ENCODE peak calls at places on chromosomes 7 and 10, in four cellular contexts. One of them, this sample, is unnamed.
A peak's percentile ranks its signal among the peaks of the same experiment; 100 is the strongest.

GRCh38 chr10:59895629-59896116 is 10.7 kb downstream of the CCDC6 start:
- DNase-seq in H1: no peak
- DNase-seq in A549: no peak
- DNase-seq in K562: peak; percentile 57
- DNase-seq in this sample: no peak

GRCh38 chr10:119817991-119818888 is 54.4 kb downstream of the MCMBP start:
- DNase-seq in A549: no peak
- DNase-seq in K562: no peak
- DNase-seq in H1: peak; percentile 95
- DNase-seq in this sample: no peak

GRCh38 chr10:122462533-122463465 is 1.4 kb downstream of the HTRA1 start:
- DNase-seq in H1: no peak
- DNase-seq in A549: no peak
- DNase-seq in K562: no peak
- DNase-seq in this sample: no peak

GRCh38 chr10:133235265-133235664 is 2.4 kb upstream of the VENTX start:
- DNase-seq in A549: no peak
- DNase-seq in H1: no peak
- DNase-seq in K562: peak; percentile 67
- DNase-seq in this sample: no peak

GRCh38 chr10:114399576-114399975 is 4.7 kb downstream of the AFAP1L2 start:
- DNase-seq in H1: no peak
- DNase-seq in A549: no peak
- DNase-seq in K562: no peak
- DNase-seq in this sample: no peak

GRCh38 chr7:99563650-99564049 is 5.2 kb downstream of the ZNF655 start:
- DNase-seq in A549: peak; percentile 72
- DNase-seq in H1: no peak
- DNase-seq in K562: no peak
- DNase-seq in this sample: no peak

GRCh38 chr7:44534501-44534900 is 6.6 kb downstream of the NPC1L1 start:
- DNase-seq in A549: peak; percentile 56
- DNase-seq in K562: peak; percentile 85
- DNase-seq in H1: peak; percentile 39
- DNase-seq in this sample: no peak

GRCh38 chr10:6748981-6749630 is 169.0 kb upstream of the PRKCQ start:
- DNase-seq in A549: no peak
- DNase-seq in H1: no peak
- DNase-seq in K562: no peak
- DNase-seq in this sample: no peak

GRCh38 chr10:91077549-91078017 is 142.9 kb upstream of the PCGF5 start:
- DNase-seq in H1: no peak
- DNase-seq in K562: no peak
- DNase-seq in A549: no peak
- DNase-seq in this sample: no peak

GRCh38 chr7:146249272-146249671 is 132.7 kb downstream of the CNTNAP2 start:
- DNase-seq in K562: no peak
- DNase-seq in A549: no peak
- DNase-seq in H1: no peak
- DNase-seq in this sample: no peak

GRCh38 chr7:158097511-158098124 is 490.0 kb downstream of the PTPRN2 start:
- DNase-seq in H1: no peak
- DNase-seq in K562: no peak
- DNase-seq in A549: no peak
- DNase-seq in this sample: no peak

GRCh38 chr7:29431686-29432085 is 131.9 kb upstream of the PRR15 start:
- DNase-seq in K562: no peak
- DNase-seq in A549: no peak
- DNase-seq in H1: no peak
- DNase-seq in this sample: no peak

GRCh38 chr10:79166312-79166721 is 97.6 kb downstream of the ZMIZ1 start:
- DNase-seq in A549: no peak
- DNase-seq in K562: no peak
- DNase-seq in H1: no peak
- DNase-seq in this sample: no peak

GRCh38 chr10:62482581-62482980 is 108.4 kb downstream of the ZNF365 start:
- DNase-seq in K562: no peak
- DNase-seq in H1: no peak
- DNase-seq in A549: no peak
- DNase-seq in this sample: no peak

GRCh38 chr7:22587322-22587721 is 87.3 kb upstream of the STEAP1B start:
- DNase-seq in K562: no peak
- DNase-seq in A549: no peak
- DNase-seq in H1: no peak
- DNase-seq in this sample: no peak

GRCh38 chr7:119482209-119482608 is 790.8 kb upstream of the KCND2 start:
- DNase-seq in A549: peak; percentile 36
- DNase-seq in K562: peak; percentile 32
- DNase-seq in H1: peak; percentile 47
- DNase-seq in this sample: peak; percentile 12

GRCh38 chr10:92990615-92991014 is 70.0 kb upstream of the CYP26C1 start:
- DNase-seq in K562: peak; percentile 63
- DNase-seq in H1: no peak
- DNase-seq in A549: no peak
- DNase-seq in this sample: no peak

GRCh38 chr7:10593080-10593479 is 380.6 kb upstream of the PHF14 start:
- DNase-seq in K562: no peak
- DNase-seq in A549: no peak
- DNase-seq in H1: no peak
- DNase-seq in this sample: no peak

GRCh38 chr7:44955733-44956132 is 23.1 kb downstream of the MYO1G start:
- DNase-seq in A549: no peak
- DNase-seq in K562: peak; percentile 80
- DNase-seq in H1: no peak
- DNase-seq in this sample: no peak

GRCh38 chr10:119243478-119243877 is 36.1 kb downstream of the GRK5 start:
- DNase-seq in K562: no peak
- DNase-seq in A549: no peak
- DNase-seq in H1: no peak
- DNase-seq in this sample: no peak

DNA sequence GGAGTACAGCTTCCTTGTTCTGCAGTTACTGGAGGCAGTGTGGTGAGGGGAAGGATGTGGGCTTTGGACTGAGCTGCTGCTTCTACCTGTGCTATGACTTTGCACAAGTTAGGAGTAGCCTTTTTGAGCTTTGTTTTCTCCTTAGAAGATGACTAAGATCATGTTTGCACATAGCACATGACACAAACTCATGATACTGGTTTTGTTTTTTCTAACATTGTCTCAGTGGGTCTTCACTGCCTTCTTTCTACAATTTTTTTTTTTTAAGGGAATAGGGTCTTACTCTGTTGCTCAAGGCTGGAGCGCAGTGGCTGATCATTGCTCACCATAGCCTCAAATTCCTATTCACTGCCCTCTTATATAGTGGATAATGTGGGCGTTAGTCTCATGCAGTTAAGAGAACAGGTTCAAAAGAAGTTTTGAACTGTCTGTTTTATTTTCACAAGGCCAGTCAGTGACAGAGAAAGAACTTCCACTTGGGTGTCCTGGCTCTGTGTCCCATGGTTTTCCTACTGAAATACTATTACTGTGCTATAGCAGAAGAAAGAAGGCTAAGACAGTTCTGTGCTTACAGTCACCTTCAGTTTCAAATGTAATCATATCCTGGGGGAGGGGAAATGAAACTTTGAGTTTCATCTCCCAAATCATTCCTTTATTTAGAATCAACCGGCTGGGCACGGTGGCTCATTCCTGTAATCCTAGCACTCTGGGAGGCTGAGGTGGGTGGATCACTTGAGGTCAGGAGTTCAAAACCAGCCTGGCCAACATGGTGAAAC is 72.0 kb downstream of the KAT6B start:
- DNase-seq in H1: no peak
- DNase-seq in A549: peak; percentile 36
- DNase-seq in K562: no peak
- DNase-seq in this sample: peak; percentile 67
- TF ChIP-seq KDM1A in H1: no peak
- TF ChIP-seq KDM1A in A549: no peak
- TF ChIP-seq KDM1A in K562: no peak
- TF ChIP-seq KDM1A in this sample: no peak

DNA sequence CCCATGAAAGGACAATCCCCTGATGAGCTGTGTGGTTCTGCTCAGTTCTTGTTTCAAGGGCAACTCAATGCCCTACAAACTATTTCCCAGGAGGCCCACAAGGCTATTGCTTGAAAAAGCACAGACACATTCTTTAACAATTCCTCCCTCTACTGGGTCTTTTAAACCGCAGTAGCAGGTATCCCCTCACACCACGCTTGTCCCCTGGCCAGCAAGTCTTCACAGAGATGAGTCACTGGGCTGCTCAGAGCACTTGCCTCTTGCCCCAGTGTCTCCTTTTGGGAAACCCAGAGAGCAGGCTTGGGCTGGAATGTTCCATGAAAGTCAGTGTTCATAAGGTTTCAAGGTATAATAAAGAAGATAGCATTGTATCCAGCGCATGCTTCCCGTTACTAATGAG is 196.4 kb downstream of the FANK1 start:
- DNase-seq in K562: no peak
- DNase-seq in H1: no peak
- DNase-seq in A549: no peak
- DNase-seq in this sample: no peak
- TF ChIP-seq KDM1A in K562: no peak
- TF ChIP-seq KDM1A in H1: no peak
- TF ChIP-seq KDM1A in A549: no peak
- TF ChIP-seq KDM1A in this sample: no peak

GRCh38 chr10:131790021-131790420 is 110.8 kb upstream of the PPP2R2D start:
- DNase-seq in K562: peak; percentile 33
- DNase-seq in A549: peak; percentile 78
- DNase-seq in H1: no peak
- DNase-seq in this sample: no peak
- TF ChIP-seq KDM1A in K562: no peak
- TF ChIP-seq KDM1A in A549: no peak
- TF ChIP-seq KDM1A in H1: no peak
- TF ChIP-seq KDM1A in this sample: no peak

DNA sequence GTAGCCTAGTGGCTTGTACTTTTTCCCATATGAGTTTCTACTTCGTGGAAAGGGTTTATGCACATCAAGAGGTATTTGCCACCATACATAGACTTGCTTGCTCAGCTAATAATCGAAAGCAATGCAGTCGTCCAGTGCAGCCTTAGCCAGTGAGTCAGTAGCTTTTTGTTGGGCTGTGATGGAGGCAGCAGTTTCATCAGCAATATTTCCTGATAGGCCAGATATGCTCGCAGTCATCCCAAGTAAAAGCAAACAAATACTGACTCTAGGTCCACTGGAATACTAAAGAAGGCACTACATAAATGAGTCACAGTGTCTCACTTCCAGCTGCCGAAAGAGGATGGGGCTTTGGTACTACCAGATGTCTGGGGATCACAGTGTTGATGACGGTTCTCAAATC is 2.1 kb upstream of the BNIP3 start:
- DNase-seq in K562: no peak
- DNase-seq in H1: no peak
- DNase-seq in A549: peak; percentile 70
- DNase-seq in this sample: no peak
- TF ChIP-seq KDM1A in K562: no peak
- TF ChIP-seq KDM1A in H1: no peak
- TF ChIP-seq KDM1A in A549: no peak
- TF ChIP-seq KDM1A in this sample: no peak

DNA sequence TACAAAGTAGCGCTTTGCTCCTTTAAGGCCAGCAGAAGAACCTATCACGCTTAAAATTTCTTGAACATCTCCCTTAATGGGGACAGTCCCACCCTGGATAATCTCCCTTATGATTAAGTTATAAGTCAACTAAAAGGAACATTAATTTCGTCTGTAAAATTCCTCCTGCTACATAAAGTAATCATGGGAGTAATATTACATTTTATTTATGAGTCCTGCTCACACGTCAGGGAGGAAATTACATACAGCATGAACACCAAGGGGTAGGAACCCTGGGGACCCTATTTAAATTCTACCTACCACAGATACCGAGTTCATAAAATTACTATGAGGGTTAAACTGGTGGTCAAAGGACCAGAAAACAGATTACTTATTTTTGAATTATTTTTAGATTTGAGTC is 926.6 kb upstream of the MBL2 start:
- DNase-seq in H1: no peak
- DNase-seq in A549: no peak
- DNase-seq in K562: no peak
- DNase-seq in this sample: no peak
- TF ChIP-seq KDM1A in H1: no peak
- TF ChIP-seq KDM1A in A549: no peak
- TF ChIP-seq KDM1A in K562: no peak
- TF ChIP-seq KDM1A in this sample: no peak